ENCODE peak calls at places on chromosome 9, in five cellular contexts. U is A549, A is K562, I is GM12878, S is NB4. R is an unnamed sample.

GRCh38 chr9:134403682-134404301 is 77.5 kb downstream of the RXRA start:
- DNase-seq in I (no peak), U (no peak), A (no peak), S (peak), R (peak)

GRCh38 chr9:80615964-80616363 is 1044.2 kb downstream of the TLE4 start:
- DNase-seq in I (no peak), A (no peak), U (no peak), S (no peak), R (no peak)

GRCh38 chr9:81737871-81738507 is 48.6 kb upstream of the TLE1 start:
- DNase-seq in S (peak), A (no peak), U (peak), I (no peak), R (no peak)

GRCh38 chr9:108245331-108245730 is 610.5 kb downstream of the ACTL7B start:
- DNase-seq in U (no peak), A (no peak), I (no peak), S (no peak), R (no peak)

GRCh38 chr9:73805853-73806458 is 654.3 kb downstream of the ANXA1 start:
- DNase-seq in S (no peak), U (no peak), I (no peak), A (no peak), R (no peak)

GRCh38 chr9:136052433-136052880 is 42.6 kb downstream of the NACC2 start:
- DNase-seq in U (peak), A (no peak), S (no peak), I (no peak), R (no peak)

GRCh38 chr9:104682642-104683041 is 11.7 kb upstream of the OR13D1 start:
- DNase-seq in S (peak), A (peak), U (peak), I (peak), R (peak)

GRCh38 chr9:128774804-128775203 is 3.1 kb upstream of the ZER1 start:
- DNase-seq in U (no peak), S (no peak), I (no peak), A (no peak), R (no peak)

GRCh38 chr9:34992376-34992951 is 2.9 kb downstream of the DNAJB5 start:
- DNase-seq in S (peak), U (peak), A (peak), I (no peak), R (peak)

GRCh38 chr9:1303911-1304310 is 253.8 kb downstream of the DMRT2 start:
- DNase-seq in A (no peak), U (no peak), I (no peak), S (no peak), R (no peak)

GRCh38 chr9:118595719-118596305 is 773.4 kb downstream of the BRINP1 start:
- DNase-seq in A (no peak), U (peak), I (no peak), S (peak), R (peak)

GRCh38 chr9:127741831-127742434 is 6.8 kb upstream of the TOR2A start:
- DNase-seq in I (no peak), S (no peak), U (peak), A (peak), R (no peak)

GRCh38 chr9:91423785-91424402 is at the start of gene NFIL3:
- DNase-seq in A (peak), U (peak), I (no peak), S (peak), R (peak)

GRCh38 chr9:23590601-23591000 is 235.4 kb downstream of the ELAVL2 start:
- DNase-seq in I (no peak), A (no peak), S (peak), U (no peak), R (peak)

GRCh38 chr9:85213650-85214607 is 527.8 kb downstream of the AGTPBP1 start:
- DNase-seq in A (no peak), S (no peak), I (no peak), U (no peak), R (no peak)

GRCh38 chr9:110918316-110919054 is 119.8 kb downstream of the LPAR1 start:
- DNase-seq in U (peak), S (no peak), A (no peak), I (no peak), R (no peak)
- TF ChIP-seq MYC in U (no peak), S (no peak), A (no peak), I (no peak), R (no peak)

DNA sequence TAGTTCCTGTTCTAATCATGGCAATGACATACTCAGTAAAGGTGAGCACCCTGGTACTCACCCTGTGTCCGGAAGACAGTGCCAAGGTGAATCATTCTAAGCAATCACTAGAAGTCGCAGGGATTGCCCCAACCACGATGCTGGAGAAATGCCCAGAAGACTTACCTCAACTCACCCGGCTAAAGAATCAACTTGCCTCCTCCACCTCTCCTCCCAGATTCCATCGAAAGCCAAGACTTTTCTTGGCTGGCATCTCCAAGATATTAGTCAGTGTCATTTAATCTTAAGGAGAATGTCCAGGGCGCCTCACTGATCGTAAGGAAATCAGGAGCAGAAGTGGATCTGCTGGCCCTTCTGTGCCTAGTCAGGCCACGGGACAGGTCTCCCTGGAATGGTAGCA is 204.9 kb downstream of the ERCC6L2 start:
- DNase-seq in S (no peak), A (no peak), I (no peak), U (peak), R (no peak)
- TF ChIP-seq MYC in S (no peak), A (no peak), I (no peak), U (no peak), R (no peak)

DNA sequence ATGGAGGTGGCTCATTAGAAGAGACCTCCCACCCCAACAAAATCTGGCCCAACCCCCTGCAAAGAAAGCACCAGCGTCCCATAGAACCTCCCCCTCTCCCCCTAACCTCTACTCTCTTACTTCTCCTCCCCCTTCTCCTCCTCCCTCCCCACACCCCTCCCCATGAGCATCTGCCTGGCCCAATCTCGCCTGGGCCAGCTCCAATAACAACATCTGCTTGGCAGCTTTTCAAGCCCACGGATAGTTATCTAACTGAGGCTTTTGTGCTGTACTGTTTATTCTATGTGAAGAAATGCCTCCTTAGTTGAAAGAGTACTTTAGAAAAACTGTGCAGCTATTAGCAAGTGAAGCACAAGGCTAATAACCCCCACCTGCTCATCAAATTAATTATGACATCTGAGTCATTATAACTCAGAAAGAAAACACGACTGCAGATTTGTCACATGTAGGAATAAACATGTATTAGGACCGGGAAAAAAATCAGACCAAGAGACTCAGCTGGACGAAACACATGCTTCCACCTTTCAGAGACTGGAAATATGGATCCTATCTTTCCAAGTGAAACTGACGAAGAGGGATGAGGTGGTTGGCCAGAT is 42.8 kb downstream of the NFIB start:
- DNase-seq in S (no peak), U (peak), A (no peak), I (no peak), R (peak)
- TF ChIP-seq MYC in S (no peak), U (no peak), A (no peak), I (no peak), R (no peak)

GRCh38 chr9:89640801-89641200 is 36.0 kb downstream of the GADD45G start:
- DNase-seq in U (no peak), S (no peak), A (no peak), I (no peak), R (no peak)

GRCh38 chr9:89639961-89640360 is 35.1 kb downstream of the GADD45G start:
- DNase-seq in A (no peak), I (no peak), U (no peak), S (no peak), R (no peak)

GRCh38 chr9:89640391-89640790 is 35.6 kb downstream of the GADD45G start:
- DNase-seq in S (no peak), U (no peak), A (no peak), I (no peak), R (no peak)

GRCh38 chr9:89638897-89639296 is 34.1 kb downstream of the GADD45G start:
- DNase-seq in A (no peak), U (no peak), I (no peak), S (no peak), R (no peak)

GRCh38 chr9:89639367-89639795 is 34.6 kb downstream of the GADD45G start:
- DNase-seq in U (no peak), A (no peak), S (no peak), I (no peak), R (no peak)
- TF ChIP-seq MYC in U (no peak), A (no peak), S (no peak), I (no peak), R (no peak)

GRCh38 chr9:123368023-123368422 is 12.0 kb downstream of the CRB2 start:
- DNase-seq in S (no peak), A (no peak), U (no peak), I (no peak), R (no peak)
- TF ChIP-seq MYC in S (no peak), A (no peak), U (no peak), I (no peak), R (no peak)

GRCh38 chr9:78294290-78295176 is 2.4 kb upstream of the PSAT1 start:
- DNase-seq in A (no peak), S (peak), I (no peak), U (no peak), R (no peak)
- TF ChIP-seq MYC in A (no peak), S (no peak), I (no peak), U (no peak), R (no peak)

DNA sequence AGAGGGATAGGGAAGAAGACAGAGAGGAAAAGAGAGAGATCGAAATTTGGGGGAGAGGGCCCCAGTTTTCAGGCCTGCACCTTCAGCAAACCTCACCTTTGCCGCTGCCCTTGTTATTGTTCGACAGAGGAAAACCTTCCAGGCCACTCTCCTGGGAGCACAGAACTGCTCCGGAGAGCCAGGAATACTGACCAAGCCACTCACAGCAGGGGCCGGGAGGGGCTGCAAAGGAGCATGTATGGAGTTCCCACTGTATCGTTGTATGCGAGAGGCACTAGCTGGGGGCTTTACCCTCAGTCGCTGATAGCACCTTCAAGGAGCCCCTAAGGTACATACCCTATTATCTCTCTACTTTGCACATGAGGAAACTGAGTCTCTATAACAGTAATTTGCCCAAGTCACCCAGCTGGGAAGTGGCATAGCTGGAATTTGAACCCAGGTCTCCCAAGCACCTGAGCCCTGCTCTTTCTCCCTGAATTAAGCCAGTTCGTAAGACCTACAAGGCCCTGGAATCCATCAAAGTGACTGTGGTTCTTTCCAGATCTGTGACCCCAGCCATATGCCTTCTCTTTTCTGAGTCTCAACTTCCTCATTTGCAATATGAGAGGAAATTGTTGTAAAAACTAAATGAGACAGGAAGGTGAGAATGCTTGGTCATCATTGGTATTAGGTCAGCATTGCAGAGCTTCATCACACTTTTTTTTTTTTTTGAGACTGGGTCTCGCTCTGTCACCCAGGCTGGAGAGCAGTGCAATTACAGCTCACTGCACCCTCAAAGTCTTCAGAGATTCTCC is 21.0 kb upstream of the FOXE1 start:
- DNase-seq in A (no peak), U (no peak), I (no peak), S (peak), R (no peak)
- TF ChIP-seq MYC in A (no peak), U (no peak), I (no peak), S (peak), R (no peak)

DNA sequence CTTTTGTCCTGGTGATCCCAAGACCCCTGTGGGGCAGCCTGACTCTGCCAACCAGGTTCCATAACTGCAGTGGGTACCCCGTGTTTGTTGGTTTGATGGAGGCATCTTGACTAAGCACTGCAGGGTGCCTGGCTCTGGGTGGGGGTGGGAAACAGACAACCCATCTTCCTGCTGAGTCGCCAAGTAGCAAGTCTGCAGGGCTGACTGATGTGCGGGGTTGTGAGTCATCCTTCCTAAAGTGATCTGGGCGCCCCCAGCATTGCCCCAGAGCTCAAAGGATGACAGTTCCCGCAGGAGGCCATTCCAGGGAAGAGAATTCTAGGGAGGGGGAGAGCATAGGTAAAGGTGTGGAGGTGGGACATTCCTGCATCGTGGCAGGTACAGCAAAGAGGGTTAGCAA is 23.5 kb downstream of the DAB2IP start:
- DNase-seq in A (no peak), S (peak), I (no peak), U (no peak), R (no peak)
- TF ChIP-seq MYC in A (no peak), S (no peak), I (no peak), U (no peak), R (no peak)

GRCh38 chr9:8713149-8713856 is 913.7 kb upstream of the DMAC1 start:
- DNase-seq in A (no peak), I (no peak), S (no peak), U (no peak), R (no peak)

GRCh38 chr9:8717146-8717545 is 917.6 kb upstream of the DMAC1 start:
- DNase-seq in S (no peak), U (no peak), A (no peak), I (no peak), R (no peak)

GRCh38 chr9:8719833-8720486 is 920.4 kb upstream of the DMAC1 start:
- DNase-seq in S (no peak), U (no peak), A (no peak), I (no peak), R (peak)

GRCh38 chr9:8715792-8716191 is 916.2 kb upstream of the DMAC1 start:
- DNase-seq in I (no peak), A (no peak), S (no peak), U (no peak), R (no peak)

DNA sequence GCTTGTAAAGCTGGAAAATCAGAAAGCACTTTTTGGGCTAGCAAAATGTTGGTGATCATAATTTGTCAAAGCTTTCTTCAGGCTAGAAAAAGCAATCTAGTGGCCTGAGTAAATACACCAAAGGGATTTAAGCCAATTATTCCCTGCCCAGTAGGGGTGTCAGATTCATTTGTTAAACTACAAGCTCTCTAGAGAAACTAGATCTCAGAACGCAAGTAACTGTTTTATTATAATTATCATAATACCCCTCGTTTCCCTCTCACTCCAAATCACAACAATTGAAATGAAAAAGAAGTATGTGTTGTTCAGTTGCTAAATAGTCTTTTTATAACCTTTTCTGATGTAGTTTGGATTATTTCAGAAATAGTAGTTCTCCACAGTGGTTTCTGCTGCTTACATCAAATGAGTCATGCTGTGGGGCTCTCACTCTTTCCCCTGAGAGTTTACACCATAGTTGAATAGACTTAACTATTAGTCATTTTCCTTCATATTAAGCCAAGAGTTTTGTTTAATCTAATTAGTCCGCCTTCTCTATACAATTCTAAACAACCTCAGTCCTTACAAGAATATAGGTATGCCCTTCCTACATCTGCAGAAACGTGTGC is 918.6 kb upstream of the DMAC1 start:
- DNase-seq in A (no peak), I (no peak), S (no peak), U (no peak), R (peak)
- TF ChIP-seq MYC in A (no peak), I (no peak), S (no peak), U (no peak), R (no peak)